ENCODE peak calls at places on chromosomes 4 and X, in four cellular contexts. R is HepG2, D is K562, P is GM12878. F is an unnamed sample.

GRCh38 chr4:40980318-40980883 is 230.6 kb downstream of the NSUN7 start:
- DNase-seq in R (peak; percentile 20), D (no peak), P (no peak), F (no peak)

GRCh38 chrX:104310084-104310483 is 55.4 kb upstream of the ESX1 start:
- DNase-seq in R (no peak), D (no peak), P (no peak), F (no peak)

GRCh38 chrX:100819534-100819836 is 706 bp upstream of the CSTF2 start:
- DNase-seq in R (no peak), D (no peak), P (no peak), F (peak; percentile 12)

GRCh38 chr4:146329042-146329716 is 114.8 kb downstream of the REELD1 start:
- DNase-seq in R (no peak), D (no peak), P (no peak), F (no peak)

GRCh38 chrX:155718964-155719586 is 106.3 kb upstream of the TMLHE start:
- DNase-seq in R (no peak), D (no peak), P (no peak), F (no peak)

GRCh38 chr4:70367813-70368212 is 7.3 kb downstream of the SMR3A start:
- DNase-seq in R (no peak), D (no peak), P (no peak), F (no peak)

GRCh38 chr4:76155979-76156378 is 7.8 kb upstream of the NUP54 start:
- DNase-seq in R (no peak), D (no peak), P (no peak), F (no peak)

GRCh38 chr4:87934157-87934704 is 41.3 kb upstream of the SPP1 start:
- DNase-seq in R (no peak), D (no peak), P (no peak), F (no peak)

GRCh38 chr4:124415206-124415605 is 297.3 kb downstream of the ANKRD50 start:
- DNase-seq in R (no peak), D (no peak), P (no peak), F (no peak)

GRCh38 chrX:49844622-49845021 is 15.5 kb downstream of the PAGE4 start:
- DNase-seq in R (no peak), D (no peak), P (no peak), F (no peak)

GRCh38 chrX:261858-262390 is 19.3 kb upstream of the PLCXD1 start:
- DNase-seq in R (no peak), D (no peak), P (no peak), F (peak; percentile 7)

GRCh38 chr4:118350961-118351360 is 1.8 kb downstream of the PRSS12 start:
- DNase-seq in R (no peak), D (no peak), P (no peak), F (no peak)

GRCh38 chrX:15838017-15838416 is 16.6 kb downstream of the AP1S2 start:
- DNase-seq in R (peak; percentile 4), D (peak; percentile 36), P (no peak), F (peak; percentile 25)

GRCh38 chr4:148076964-148077363 is 345.1 kb downstream of the ARHGAP10 start:
- DNase-seq in R (no peak), D (no peak), P (no peak), F (no peak)

GRCh38 chr4:153204247-153205027 is at the start of gene TRIM2:
- DNase-seq in R (peak; percentile 71), D (peak; percentile 64), P (no peak), F (peak; percentile 74)

GRCh38 chr4:53991821-53992220 is 72.6 kb downstream of the CHIC2 start:
- DNase-seq in R (no peak), D (no peak), P (no peak), F (no peak)

GRCh38 chrX:108270280-108270679 is 167.9 kb downstream of the COL4A6 start:
- DNase-seq in R (no peak), D (no peak), P (no peak), F (no peak)

GRCh38 chrX:16096131-16096530 is 27.2 kb upstream of the GRPR start:
- DNase-seq in R (no peak), D (no peak), P (no peak), F (peak; percentile 20)

GRCh38 chrX:2484721-2485459 is 15.9 kb downstream of the DHRSX start:
- DNase-seq in R (no peak), D (no peak), P (no peak), F (peak; percentile 40)

GRCh38 chr4:4758708-4759107 is 100.8 kb upstream of the MSX1 start:
- DNase-seq in R (no peak), D (no peak), P (peak; percentile 38), F (no peak)

GRCh38 chr4:8278009-8278395 is 8.4 kb downstream of the HTRA3 start:
- DNase-seq in R (no peak), D (no peak), P (no peak), F (no peak)

GRCh38 chrX:9379697-9380551 is 84.9 kb upstream of the TBL1X start:
- DNase-seq in R (peak; percentile 16), D (no peak), P (no peak), F (no peak)

GRCh38 chr4:102759835-102760644 is 728 bp downstream of the MANBA start:
- DNase-seq in R (peak; percentile 32), D (no peak), P (peak; percentile 40), F (no peak)

GRCh38 chr4:17704020-17704657 is 77.3 kb downstream of the FAM184B start:
- DNase-seq in R (no peak), D (no peak), P (no peak), F (no peak)

GRCh38 chrX:16739574-16739973 is 20.2 kb downstream of the SYAP1 start:
- DNase-seq in R (peak; percentile 69), D (no peak), P (no peak), F (no peak)

GRCh38 chr4:175833574-175834350 is 21.7 kb upstream of the GPM6A start:
- DNase-seq in R (no peak), D (no peak), P (no peak), F (no peak)

GRCh38 chr4:88575222-88575621 is 17.1 kb upstream of the HERC3 start:
- DNase-seq in R (no peak), D (no peak), P (no peak), F (no peak)

GRCh38 chrX:46260502-46260901 is 284.7 kb downstream of the ZNF674 start:
- DNase-seq in R (no peak), D (no peak), P (no peak), F (no peak)

GRCh38 chr4:24489870-24490269 is 94.5 kb downstream of the DHX15 start:
- DNase-seq in R (no peak), D (no peak), P (no peak), F (no peak)

GRCh38 chr4:18568600-18568999 is 547.0 kb upstream of the LCORL start:
- DNase-seq in R (no peak), D (no peak), P (no peak), F (no peak)

GRCh38 chr4:144351306-144351705 is 210.8 kb upstream of the GYPA start:
- DNase-seq in R (no peak), D (no peak), P (no peak), F (no peak)

GRCh38 chr4:144350706-144351105 is 210.2 kb upstream of the GYPA start:
- DNase-seq in R (no peak), D (no peak), P (no peak), F (no peak)

GRCh38 chr4:144355809-144356757 is 215.6 kb upstream of the GYPA start:
- DNase-seq in R (peak; percentile 3), D (no peak), P (peak; percentile 51), F (peak; percentile 53)

GRCh38 chr4:144356941-144357381 is 216.4 kb upstream of the GYPA start:
- DNase-seq in R (no peak), D (no peak), P (no peak), F (no peak)

DNA sequence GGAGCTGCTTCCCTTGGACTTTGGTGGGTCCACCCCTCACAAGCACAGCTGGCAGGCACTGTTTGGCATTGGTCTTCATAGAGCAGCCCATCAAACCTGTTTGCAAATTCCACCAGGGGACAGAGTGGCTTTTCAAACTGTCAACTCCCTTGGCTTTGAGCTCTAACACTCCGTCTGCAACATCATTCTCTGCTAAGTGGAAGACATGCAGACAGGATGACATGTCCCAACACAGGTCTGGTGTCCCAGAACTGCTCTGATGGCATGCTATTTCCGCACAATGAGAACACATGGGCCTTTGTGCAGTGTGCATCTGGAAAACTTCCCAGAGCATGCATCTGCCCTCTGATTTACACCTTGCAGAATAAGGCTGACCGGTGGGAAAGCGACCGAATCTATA is 212.7 kb upstream of the GYPA start:
- DNase-seq in R (no peak), D (no peak), P (no peak), F (no peak)
- TF ChIP-seq CBFB in R (no peak), D (no peak), P (no peak), F (no peak)

DNA sequence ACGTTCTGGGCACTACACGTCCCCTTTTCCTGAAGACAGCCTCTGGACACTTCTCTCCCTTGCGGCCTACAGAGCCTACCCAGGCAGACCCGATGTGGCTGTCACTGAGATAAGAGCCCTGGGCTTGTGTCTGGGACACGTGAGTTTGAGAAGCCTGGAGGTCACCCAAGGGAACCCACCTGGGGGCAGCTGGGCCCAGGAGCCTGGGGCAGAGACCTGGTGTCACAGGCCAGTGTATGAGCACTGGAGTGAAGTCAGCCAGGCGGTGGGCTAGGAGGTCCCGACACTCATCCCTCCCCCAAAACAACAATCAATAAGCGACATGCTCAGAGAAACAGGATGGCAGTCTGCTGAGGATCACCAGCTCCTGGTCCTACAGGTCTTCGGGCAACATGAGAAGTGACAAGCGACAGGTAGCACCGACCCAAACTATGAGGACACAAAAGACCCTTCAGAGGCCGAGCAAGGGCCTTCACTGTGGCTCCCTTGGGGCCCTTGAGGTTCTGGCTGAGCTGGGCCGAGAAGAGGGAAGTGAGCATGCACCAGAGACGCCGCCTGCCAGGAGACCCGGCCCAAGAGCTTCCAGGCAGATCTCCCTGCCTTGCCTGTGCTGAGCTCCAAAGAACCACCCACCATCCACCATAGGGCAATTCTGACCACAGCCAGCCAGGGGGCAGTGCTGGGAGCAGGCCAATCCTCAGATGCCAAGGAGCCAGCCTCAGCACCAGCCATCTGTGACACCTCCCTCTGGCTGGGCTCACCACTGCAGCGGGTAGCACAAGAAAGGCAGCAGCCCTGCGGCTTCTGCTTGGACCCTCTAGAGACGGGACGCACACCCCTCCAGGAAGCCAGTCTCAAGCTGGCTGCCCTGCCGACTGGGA is 11.0 kb upstream of the DUSP9 start:
- DNase-seq in R (peak; percentile 59), D (peak; percentile 48), P (no peak), F (peak; percentile 70)
- TF ChIP-seq ATF2 in R (no peak), D (no peak), P (no peak), F (no peak)

GRCh38 chr4:38621004-38621684 is 42.9 kb upstream of the KLF3 start:
- DNase-seq in R (peak; percentile 44), D (peak; percentile 43), P (no peak), F (no peak)

GRCh38 chr4:38620527-38620926 is 43.5 kb upstream of the KLF3 start:
- DNase-seq in R (no peak), D (no peak), P (no peak), F (no peak)

GRCh38 chr4:38621831-38622230 is 42.2 kb upstream of the KLF3 start:
- DNase-seq in R (no peak), D (no peak), P (no peak), F (no peak)

GRCh38 chr4:38618510-38618909 is 45.5 kb upstream of the KLF3 start:
- DNase-seq in R (no peak), D (no peak), P (no peak), F (no peak)

DNA sequence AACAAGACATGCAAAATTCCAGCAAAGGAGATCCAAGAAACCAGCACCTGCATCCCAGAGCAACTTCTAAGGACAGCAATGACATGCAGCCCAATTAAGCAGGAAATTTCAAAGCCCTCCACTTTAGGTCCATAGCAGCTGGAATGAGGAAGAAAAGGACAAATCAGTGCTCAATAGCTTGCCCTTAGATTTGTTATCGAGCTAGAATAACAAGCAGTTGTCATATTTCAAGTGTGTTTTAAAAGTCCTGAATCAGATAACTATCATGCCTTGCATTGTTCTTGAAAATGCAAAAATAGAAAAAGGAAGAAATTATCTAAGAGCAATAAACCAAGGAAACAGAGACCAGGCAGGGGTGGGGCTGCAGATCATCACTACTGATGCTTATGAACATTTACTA is 44.0 kb upstream of the KLF3 start:
- DNase-seq in R (no peak), D (no peak), P (no peak), F (no peak)
- TF ChIP-seq ESRRA in R (no peak), D (no peak), P (no peak), F (no peak)

GRCh38 chr4:32172761-32173160 is 1452.6 kb downstream of the PCDH7 start:
- DNase-seq in R (no peak), D (no peak), P (no peak), F (no peak)
- TF ChIP-seq CBFB in R (no peak), D (no peak), P (no peak), F (no peak)

F was measured in WTC11.